ENCODE peak calls at places on chromosomes 3 and 15, in seven cellular contexts. O is heart left ventricle, L is right lobe of liver, N is stomach, C is retinal pigment epithelial cell, U is GM06990, H is endodermal cell. S is an unnamed sample.
A peak's percentile ranks its signal among the peaks of the same experiment; 100 is the strongest.

GRCh38 chr3:2096196-2096595 is 2.5 kb upstream of the CNTN4 start:
- DNase-seq in O (no peak), L (no peak), N (no peak), C (no peak), U (no peak), H (peak; percentile 46), S (no peak)

GRCh38 chr15:45091581-45091980 is 22.4 kb downstream of the DUOX2 start:
- DNase-seq in O (peak; percentile 34), L (no peak), N (no peak), C (no peak), U (no peak), H (no peak), S (no peak)

GRCh38 chr15:33234019-33234418 is 39.5 kb upstream of the FMN1 start:
- DNase-seq in O (no peak), L (no peak), N (no peak), C (no peak), U (no peak), H (no peak), S (peak; percentile 38)

GRCh38 chr3:183315739-183316138 is 62.7 kb downstream of the B3GNT5 start:
- DNase-seq in O (no peak), L (no peak), N (no peak), C (no peak), U (no peak), H (no peak), S (no peak)

GRCh38 chr3:195461518-195462307 is 18.9 kb upstream of the ACAP2 start:
- DNase-seq in O (no peak), L (no peak), N (no peak), C (no peak), U (no peak), H (peak; percentile 48), S (no peak)

GRCh38 chr3:146277953-146278631 is 27.2 kb upstream of the PLSCR4 start:
- DNase-seq in O (peak; percentile 32), L (no peak), N (no peak), C (peak; percentile 31), U (no peak), H (no peak), S (peak; percentile 4)

GRCh38 chr3:93969443-93969842 is 4.3 kb downstream of the PROS1 start:
- DNase-seq in O (no peak), L (no peak), N (no peak), C (peak; percentile 91), U (no peak), H (no peak), S (peak; percentile 10)

GRCh38 chr15:65752151-65752700 is 39.9 kb downstream of the DENND4A start:
- DNase-seq in O (no peak), L (no peak), N (no peak), C (no peak), U (no peak), H (no peak), S (no peak)

GRCh38 chr3:64264491-64265109 is 39.3 kb upstream of the PRICKLE2 start:
- DNase-seq in O (no peak), L (no peak), N (no peak), C (no peak), U (no peak), H (no peak), S (no peak)

GRCh38 chr3:36812240-36812639 is 47.9 kb upstream of the DCLK3 start:
- DNase-seq in O (no peak), L (no peak), N (no peak), C (no peak), U (no peak), H (no peak), S (no peak)

GRCh38 chr3:36813320-36813719 is 49.0 kb upstream of the DCLK3 start:
- DNase-seq in O (no peak), L (no peak), N (no peak), C (no peak), U (no peak), H (no peak), S (no peak)

GRCh38 chr3:36815375-36815774 is 51.0 kb upstream of the DCLK3 start:
- DNase-seq in O (no peak), L (no peak), N (no peak), C (no peak), U (no peak), H (no peak), S (no peak)

GRCh38 chr3:36814071-36814717 is 49.8 kb upstream of the DCLK3 start:
- DNase-seq in O (no peak), L (no peak), N (no peak), C (no peak), U (no peak), H (no peak), S (no peak)

GRCh38 chr3:36814776-36815175 is 50.4 kb upstream of the DCLK3 start:
- DNase-seq in O (no peak), L (no peak), N (no peak), C (no peak), U (no peak), H (peak; percentile 44), S (no peak)
- TF ChIP-seq CTCF in O (no peak), L (no peak), N (no peak), C (peak; percentile 35), U (no peak), H (peak; percentile 68), S (peak; percentile 3)

GRCh38 chr15:35858707-35859106 is 312.7 kb upstream of the DPH6 start:
- DNase-seq in O (no peak), L (no peak), N (no peak), C (no peak), U (no peak), H (no peak), S (peak; percentile 29)
- H3K4me3 ChIP-seq in O (no peak overlapping the region), L (no peak overlapping the region), N (no peak overlapping the region), C (no peak overlapping the region), U (no peak overlapping the region), H (no peak overlapping the region), S (no peak overlapping the region)

GRCh38 chr3:377158-377561 is 180.6 kb downstream of the CHL1 start:
- DNase-seq in O (no peak), L (no peak), N (no peak), C (no peak), U (no peak), H (peak; percentile 53), S (no peak)
- TF ChIP-seq CTCF in O (peak; percentile 31), L (peak; percentile 52), N (peak; percentile 31), C (peak; percentile 46), U (peak; percentile 45), H (peak; percentile 76), S (peak; percentile 46)

DNA sequence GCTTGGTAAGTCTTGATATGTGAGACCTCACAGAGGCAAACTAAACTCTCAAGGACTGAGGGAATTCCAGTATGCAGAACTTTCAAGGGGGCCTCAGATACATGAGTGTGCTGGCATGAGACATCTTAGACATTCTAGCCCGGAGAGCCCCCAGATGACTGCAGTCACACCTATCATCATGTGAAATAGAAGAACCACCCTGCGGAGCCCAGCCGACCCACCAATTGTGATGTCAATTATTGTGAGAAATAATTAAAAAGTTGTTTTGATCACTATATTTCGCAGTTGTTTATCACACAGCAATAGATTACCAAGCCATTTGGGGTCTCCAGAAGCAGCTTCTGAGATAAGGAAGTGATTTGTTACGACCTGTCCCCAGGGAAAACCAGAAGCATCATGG is 55.3 kb upstream of the CD47 start:
- DNase-seq in O (no peak), L (no peak), N (no peak), C (no peak), U (no peak), H (no peak), S (no peak)
- H3K4me3 ChIP-seq in O (no peak overlapping the region), L (no peak overlapping the region), N (no peak overlapping the region), C (no peak overlapping the region), U (no peak overlapping the region), H (no peak overlapping the region), S (no peak overlapping the region)

GRCh38 chr15:95888762-95889161 is 441.7 kb upstream of the NR2F2 start:
- DNase-seq in O (no peak), L (no peak), N (no peak), C (no peak), U (no peak), H (no peak), S (no peak)
- TF ChIP-seq CTCF in O (no peak), L (no peak), N (no peak), C (no peak), U (no peak), H (no peak), S (no peak)

GRCh38 chr15:40435331-40436089 is 5.2 kb upstream of the BAHD1 start:
- DNase-seq in O (no peak), L (no peak), N (no peak), C (no peak), U (no peak), H (no peak), S (no peak)
- H3K4me3 ChIP-seq in O (peak overlapping the region; percentile 49), L (peak overlapping the region; percentile 32), N (peak overlapping the region; percentile 45), C (peak overlapping the region; percentile 5), U (no peak overlapping the region), H (peak overlapping the region; percentile 82), S (peak overlapping the region; percentile 28)

DNA sequence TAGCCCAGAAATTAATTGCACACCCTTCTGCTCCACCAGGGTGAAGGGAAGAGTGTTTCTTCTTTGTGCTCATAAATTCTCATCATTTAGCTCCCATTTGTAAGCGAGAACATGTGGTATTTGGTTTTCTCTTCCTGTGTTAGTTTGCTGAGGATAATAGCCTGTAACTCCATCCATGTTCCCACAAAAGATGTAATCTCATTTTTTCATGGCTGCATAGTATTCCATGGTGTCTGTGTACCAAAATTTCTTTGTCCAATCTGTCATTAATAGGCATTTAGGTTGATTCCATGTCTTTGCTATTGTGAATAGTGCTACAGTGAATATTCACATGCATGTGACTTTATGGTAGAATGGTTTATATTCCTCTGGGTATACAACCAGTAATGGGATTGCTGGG is 86.8 kb downstream of the DTWD1 start:
- DNase-seq in O (no peak), L (no peak), N (no peak), C (no peak), U (no peak), H (no peak), S (no peak)
- TF ChIP-seq CTCF in O (no peak), L (no peak), N (no peak), C (no peak), U (no peak), H (no peak), S (no peak)

DNA sequence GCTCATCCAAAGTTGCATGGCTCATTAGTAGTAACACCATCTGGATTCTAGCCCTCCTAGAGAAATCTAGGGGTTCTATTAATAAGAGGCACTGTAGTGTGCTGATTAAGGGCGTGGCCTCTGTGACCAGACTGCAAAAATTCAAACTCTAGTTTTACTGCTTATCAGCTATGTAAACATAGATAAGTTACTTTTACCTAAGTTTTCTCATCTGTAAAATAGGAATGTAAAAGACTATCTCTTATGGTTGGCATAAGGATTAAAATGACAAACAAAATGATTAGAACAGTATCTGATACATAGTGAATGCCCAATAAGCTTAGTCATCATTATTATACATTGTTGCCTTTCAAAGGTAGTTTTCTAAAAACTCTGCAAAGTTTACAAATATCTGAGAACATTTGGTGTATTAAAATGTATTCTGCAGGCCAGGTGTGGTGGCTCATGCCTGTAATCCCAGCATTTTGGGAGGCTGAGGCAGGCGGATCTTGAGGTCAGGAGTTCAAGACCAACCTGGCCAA is 4.5 kb downstream of the PTX3 start:
- DNase-seq in O (no peak), L (no peak), N (no peak), C (no peak), U (no peak), H (no peak), S (no peak)
- H3K4me3 ChIP-seq in O (no peak overlapping the region), L (no peak overlapping the region), N (no peak overlapping the region), C (no peak overlapping the region), U (no peak overlapping the region), H (no peak overlapping the region), S (no peak overlapping the region)

GRCh38 chr15:28989239-28989830 is 103.6 kb downstream of the APBA2 start:
- DNase-seq in O (no peak), L (no peak), N (no peak), C (no peak), U (no peak), H (peak; percentile 71), S (no peak)
- TF ChIP-seq CTCF in O (no peak), L (no peak), N (no peak), C (peak; percentile 38), U (peak; percentile 12), H (peak; percentile 62), S (peak; percentile 4)

GRCh38 chr3:15797600-15798303 is at the start of gene ANKRD28:
- DNase-seq in O (no peak), L (no peak), N (no peak), C (peak; percentile 94), U (no peak), H (peak; percentile 50), S (peak; percentile 77)
- H3K4me3 ChIP-seq in O (peak within 1 kb of the TSS; percentile 45), L (peak within 1 kb of the TSS; percentile 39), N (peak within 1 kb of the TSS; percentile 34), C (peak within 1 kb of the TSS; percentile 62), U (peak within 1 kb of the TSS; percentile 59), H (peak within 1 kb of the TSS; percentile 59), S (peak within 1 kb of the TSS; percentile 33)